ENCODE peak calls at places on chromosomes 13 and 19, in seven cellular contexts. One of them, this sample, is unnamed. For H3K36me3 and H3K4me1, the result is how much of the 10 kb centered on the place peaks cover.

GRCh38 chr13:46179576-46180368 is 2.2 kb downstream of the LCP1 start:
- DNase-seq in body of pancreas: no peak
- DNase-seq in uterus: no peak
- DNase-seq in adrenal gland: peak
- DNase-seq in vagina: no peak
- DNase-seq in endothelial cell of umbilical vein: no peak
- DNase-seq in sigmoid colon: no peak
- DNase-seq in this sample: peak

GRCh38 chr13:99982021-99982740 is 597 bp downstream of the ZIC2 start:
- DNase-seq in uterus: no peak
- DNase-seq in adrenal gland: no peak
- DNase-seq in vagina: peak
- DNase-seq in sigmoid colon: no peak
- DNase-seq in endothelial cell of umbilical vein: no peak
- DNase-seq in body of pancreas: no peak
- DNase-seq in this sample: peak

GRCh38 chr13:74061939-74062595 is 72.1 kb downstream of the KLF12 start:
- DNase-seq in sigmoid colon: no peak
- DNase-seq in endothelial cell of umbilical vein: peak
- DNase-seq in adrenal gland: no peak
- DNase-seq in vagina: no peak
- DNase-seq in body of pancreas: no peak
- DNase-seq in uterus: peak
- DNase-seq in this sample: no peak

GRCh38 chr13:100547805-100548204 is 40.8 kb downstream of the GGACT start:
- DNase-seq in body of pancreas: peak
- DNase-seq in adrenal gland: no peak
- DNase-seq in vagina: peak
- DNase-seq in endothelial cell of umbilical vein: no peak
- DNase-seq in sigmoid colon: no peak
- DNase-seq in uterus: no peak
- DNase-seq in this sample: no peak

GRCh38 chr19:41868120-41868988 is 8.3 kb downstream of the RPS19 start:
- DNase-seq in adrenal gland: no peak
- DNase-seq in endothelial cell of umbilical vein: no peak
- DNase-seq in body of pancreas: no peak
- DNase-seq in sigmoid colon: no peak
- DNase-seq in uterus: no peak
- DNase-seq in vagina: no peak
- DNase-seq in this sample: no peak

GRCh38 chr19:51002542-51003311 is 1.3 kb upstream of the KLK8 start:
- DNase-seq in vagina: no peak
- DNase-seq in endothelial cell of umbilical vein: no peak
- DNase-seq in body of pancreas: peak
- DNase-seq in adrenal gland: no peak
- DNase-seq in uterus: no peak
- DNase-seq in sigmoid colon: peak
- DNase-seq in this sample: no peak

GRCh38 chr19:1847684-1848398 is 442 bp downstream of the REXO1 start:
- DNase-seq in sigmoid colon: no peak
- DNase-seq in vagina: no peak
- DNase-seq in endothelial cell of umbilical vein: peak
- DNase-seq in adrenal gland: peak
- DNase-seq in body of pancreas: peak
- DNase-seq in uterus: no peak
- DNase-seq in this sample: peak

GRCh38 chr13:84896128-84896527 is 903.1 kb downstream of the SLITRK6 start:
- DNase-seq in endothelial cell of umbilical vein: peak
- DNase-seq in uterus: no peak
- DNase-seq in body of pancreas: peak
- DNase-seq in vagina: no peak
- DNase-seq in sigmoid colon: no peak
- DNase-seq in adrenal gland: peak
- DNase-seq in this sample: no peak

GRCh38 chr13:31638577-31638976 is 100.7 kb upstream of the RXFP2 start:
- DNase-seq in endothelial cell of umbilical vein: peak
- DNase-seq in adrenal gland: no peak
- DNase-seq in sigmoid colon: no peak
- DNase-seq in vagina: no peak
- DNase-seq in uterus: no peak
- DNase-seq in body of pancreas: no peak
- DNase-seq in this sample: no peak

GRCh38 chr19:5092444-5092843 is 123.5 kb downstream of the KDM4B start:
- DNase-seq in endothelial cell of umbilical vein: no peak
- DNase-seq in sigmoid colon: no peak
- DNase-seq in adrenal gland: no peak
- DNase-seq in body of pancreas: no peak
- DNase-seq in uterus: no peak
- DNase-seq in vagina: no peak
- DNase-seq in this sample: peak

GRCh38 chr13:20272571-20273171 is 40.6 kb upstream of the GJB6 start:
- DNase-seq in sigmoid colon: no peak
- DNase-seq in uterus: no peak
- DNase-seq in endothelial cell of umbilical vein: no peak
- DNase-seq in vagina: no peak
- DNase-seq in body of pancreas: no peak
- DNase-seq in adrenal gland: no peak
- DNase-seq in this sample: no peak

GRCh38 chr13:80921971-80922370 is 581.0 kb upstream of the SPRY2 start:
- DNase-seq in vagina: no peak
- DNase-seq in body of pancreas: no peak
- DNase-seq in uterus: no peak
- DNase-seq in adrenal gland: no peak
- DNase-seq in sigmoid colon: no peak
- DNase-seq in endothelial cell of umbilical vein: no peak
- DNase-seq in this sample: no peak

GRCh38 chr13:99496322-99497142 is 4.7 kb upstream of the TM9SF2 start:
- DNase-seq in sigmoid colon: peak
- DNase-seq in adrenal gland: peak
- DNase-seq in uterus: peak
- DNase-seq in vagina: peak
- DNase-seq in endothelial cell of umbilical vein: peak
- DNase-seq in body of pancreas: peak
- DNase-seq in this sample: peak

GRCh38 chr13:50910483-50910805 is 853 bp downstream of the RNASEH2B start:
- DNase-seq in vagina: no peak
- DNase-seq in sigmoid colon: peak
- DNase-seq in uterus: no peak
- DNase-seq in adrenal gland: no peak
- DNase-seq in endothelial cell of umbilical vein: peak
- DNase-seq in body of pancreas: no peak
- DNase-seq in this sample: peak

GRCh38 chr19:42872608-42873007 is 6.9 kb downstream of the PSG1 start:
- DNase-seq in sigmoid colon: no peak
- DNase-seq in endothelial cell of umbilical vein: no peak
- DNase-seq in uterus: no peak
- DNase-seq in adrenal gland: no peak
- DNase-seq in body of pancreas: no peak
- DNase-seq in vagina: no peak
- DNase-seq in this sample: no peak

GRCh38 chr13:97318532-97318931 is 96.4 kb downstream of the MBNL2 start:
- DNase-seq in sigmoid colon: no peak
- DNase-seq in endothelial cell of umbilical vein: no peak
- DNase-seq in body of pancreas: no peak
- DNase-seq in uterus: no peak
- DNase-seq in vagina: no peak
- DNase-seq in adrenal gland: no peak
- DNase-seq in this sample: no peak

GRCh38 chr13:30880756-30881155 is 25.3 kb upstream of the MEDAG start:
- DNase-seq in adrenal gland: peak
- DNase-seq in endothelial cell of umbilical vein: peak
- DNase-seq in sigmoid colon: no peak
- DNase-seq in uterus: no peak
- DNase-seq in body of pancreas: no peak
- DNase-seq in vagina: peak
- DNase-seq in this sample: no peak

GRCh38 chr13:101258071-101258470 is 158.2 kb downstream of the NALCN start:
- DNase-seq in vagina: no peak
- DNase-seq in sigmoid colon: no peak
- DNase-seq in body of pancreas: no peak
- DNase-seq in uterus: no peak
- DNase-seq in endothelial cell of umbilical vein: peak
- DNase-seq in adrenal gland: no peak
- DNase-seq in this sample: no peak

GRCh38 chr19:33293255-33294057 is 8.9 kb downstream of the CEBPA start:
- DNase-seq in uterus: peak
- DNase-seq in sigmoid colon: no peak
- DNase-seq in endothelial cell of umbilical vein: no peak
- DNase-seq in adrenal gland: peak
- DNase-seq in vagina: no peak
- DNase-seq in body of pancreas: peak
- DNase-seq in this sample: no peak

GRCh38 chr13:51998723-51999471 is 12.4 kb downstream of the ATP7B start:
- DNase-seq in uterus: no peak
- DNase-seq in adrenal gland: no peak
- DNase-seq in sigmoid colon: no peak
- DNase-seq in vagina: no peak
- DNase-seq in body of pancreas: no peak
- DNase-seq in endothelial cell of umbilical vein: no peak
- DNase-seq in this sample: no peak

GRCh38 chr13:113996081-113996911 is 22.4 kb upstream of the C13orf46 start:
- DNase-seq in endothelial cell of umbilical vein: no peak
- DNase-seq in sigmoid colon: no peak
- DNase-seq in uterus: no peak
- DNase-seq in vagina: no peak
- DNase-seq in body of pancreas: peak
- DNase-seq in adrenal gland: no peak
- DNase-seq in this sample: peak

GRCh38 chr13:113996912-113997745 is 23.3 kb upstream of the C13orf46 start:
- DNase-seq in vagina: no peak
- DNase-seq in sigmoid colon: no peak
- DNase-seq in uterus: no peak
- DNase-seq in endothelial cell of umbilical vein: no peak
- DNase-seq in adrenal gland: no peak
- DNase-seq in body of pancreas: peak
- DNase-seq in this sample: peak

GRCh38 chr13:113999618-113999910 is 25.7 kb upstream of the C13orf46 start:
- DNase-seq in body of pancreas: no peak
- DNase-seq in endothelial cell of umbilical vein: no peak
- DNase-seq in adrenal gland: no peak
- DNase-seq in uterus: no peak
- DNase-seq in sigmoid colon: no peak
- DNase-seq in vagina: no peak
- DNase-seq in this sample: no peak

GRCh38 chr13:113998781-113999617 is 25.1 kb upstream of the C13orf46 start:
- DNase-seq in sigmoid colon: no peak
- DNase-seq in body of pancreas: no peak
- DNase-seq in vagina: no peak
- DNase-seq in endothelial cell of umbilical vein: no peak
- DNase-seq in uterus: no peak
- DNase-seq in adrenal gland: no peak
- DNase-seq in this sample: peak

DNA sequence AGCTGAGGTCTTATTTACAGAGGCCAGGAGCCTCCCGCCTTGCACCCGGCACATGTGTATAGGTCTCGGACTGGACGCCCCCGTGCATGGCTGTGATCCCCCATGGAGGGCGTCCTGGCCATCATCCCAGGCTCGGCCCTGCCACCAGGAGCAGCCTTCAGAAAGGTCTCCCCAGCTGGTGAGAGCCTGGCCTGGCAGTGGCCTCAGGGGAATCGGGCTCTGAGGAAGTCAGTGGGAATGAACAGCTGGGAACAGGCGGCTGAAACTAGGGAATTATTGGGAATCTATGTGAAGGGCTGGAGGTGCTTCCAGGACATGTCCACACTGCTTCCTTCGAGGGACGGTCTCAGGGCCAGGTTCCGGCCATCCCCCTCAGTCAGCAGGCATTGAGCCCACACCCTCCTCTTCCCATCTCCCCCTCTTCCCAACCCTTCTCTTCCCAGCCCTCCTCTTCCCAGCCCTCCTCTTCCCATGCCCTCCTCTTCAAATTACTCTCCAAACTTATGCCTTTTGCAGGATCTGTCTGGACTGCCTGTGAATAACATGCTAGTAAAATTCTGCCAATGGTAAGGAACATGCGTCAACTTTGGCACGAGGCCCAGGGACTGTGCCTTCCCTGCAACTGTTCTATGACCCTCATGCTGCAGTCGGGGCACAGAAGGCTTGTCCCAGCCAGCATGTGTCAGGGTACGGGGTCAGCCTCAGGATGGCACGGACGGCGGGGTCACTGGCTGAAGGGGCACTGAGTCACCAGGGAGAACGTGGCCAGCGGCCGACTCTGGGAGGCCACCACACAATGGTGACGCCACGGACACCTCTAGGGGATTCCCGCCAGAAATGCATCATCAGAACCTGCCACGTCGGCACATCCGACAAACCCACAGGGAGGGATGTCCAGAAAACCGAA is 24.2 kb upstream of the C13orf46 start:
- DNase-seq in body of pancreas: peak
- DNase-seq in endothelial cell of umbilical vein: no peak
- DNase-seq in sigmoid colon: peak
- DNase-seq in uterus: peak
- DNase-seq in adrenal gland: no peak
- DNase-seq in vagina: no peak
- DNase-seq in this sample: no peak
- H3K36me3 ChIP-seq in body of pancreas: under half
- H3K36me3 ChIP-seq in endothelial cell of umbilical vein: under half
- H3K36me3 ChIP-seq in sigmoid colon: under half
- H3K36me3 ChIP-seq in uterus: under half
- H3K36me3 ChIP-seq in adrenal gland: under half
- H3K36me3 ChIP-seq in vagina: under half
- H3K36me3 ChIP-seq in this sample: under half

GRCh38 chr13:44432595-44432994 is 59.0 kb downstream of the SERP2 start:
- DNase-seq in endothelial cell of umbilical vein: peak
- DNase-seq in vagina: no peak
- DNase-seq in sigmoid colon: no peak
- DNase-seq in adrenal gland: no peak
- DNase-seq in uterus: no peak
- DNase-seq in body of pancreas: no peak
- DNase-seq in this sample: no peak
- TF ChIP-seq POLR2A in endothelial cell of umbilical vein: no peak
- TF ChIP-seq POLR2A in vagina: no peak
- TF ChIP-seq POLR2A in sigmoid colon: no peak
- TF ChIP-seq POLR2A in adrenal gland: no peak
- TF ChIP-seq POLR2A in uterus: no peak
- TF ChIP-seq POLR2A in body of pancreas: no peak
- TF ChIP-seq POLR2A in this sample: no peak

GRCh38 chr19:54429176-54429495 is 13.9 kb downstream of the TTYH1 start:
- DNase-seq in vagina: no peak
- DNase-seq in body of pancreas: no peak
- DNase-seq in uterus: no peak
- DNase-seq in sigmoid colon: no peak
- DNase-seq in adrenal gland: no peak
- DNase-seq in endothelial cell of umbilical vein: no peak
- DNase-seq in this sample: no peak
- H3K4me1 ChIP-seq in vagina: under half
- H3K4me1 ChIP-seq in body of pancreas: under half
- H3K4me1 ChIP-seq in uterus: under half
- H3K4me1 ChIP-seq in sigmoid colon: under half
- H3K4me1 ChIP-seq in adrenal gland: under half
- H3K4me1 ChIP-seq in endothelial cell of umbilical vein: under half
- H3K4me1 ChIP-seq in this sample: under half

GRCh38 chr13:39244561-39245230 is 206.4 kb downstream of the NHLRC3 start:
- DNase-seq in endothelial cell of umbilical vein: no peak
- DNase-seq in body of pancreas: no peak
- DNase-seq in vagina: no peak
- DNase-seq in sigmoid colon: no peak
- DNase-seq in adrenal gland: no peak
- DNase-seq in uterus: no peak
- DNase-seq in this sample: no peak
- H3K36me3 ChIP-seq in endothelial cell of umbilical vein: under half
- H3K36me3 ChIP-seq in body of pancreas: under half
- H3K36me3 ChIP-seq in vagina: under half
- H3K36me3 ChIP-seq in sigmoid colon: under half
- H3K36me3 ChIP-seq in adrenal gland: under half
- H3K36me3 ChIP-seq in uterus: under half
- H3K36me3 ChIP-seq in this sample: under half

This sample was measured in upper lobe of left lung.